ENCODE peak calls at places on chromosomes 16 and 17, in six cellular contexts. J is activated naive CD4-positive, alpha-beta T cell; C is heart right ventricle; S is neural crest cell; P is NCI-H2107; Y is foreskin fibroblast. Q is an unnamed sample.

GRCh38 chr16:2146739-2147138 is 1.7 kb upstream of the RAB26 start:
- DNase-seq in S (no peak), J (no peak), C (no peak), Y (no peak), P (no peak), Q (no peak)

GRCh38 chr16:83675136-83675535 is 132.6 kb upstream of the HSBP1 start:
- DNase-seq in P (no peak), S (no peak), Y (no peak), J (no peak), C (no peak), Q (no peak)

GRCh38 chr17:7631398-7632380 is 1.8 kb downstream of the SHBG start:
- DNase-seq in P (no peak), S (no peak), Y (no peak), C (no peak), J (no peak), Q (no peak)

GRCh38 chr17:75891022-75891604 is 5.6 kb downstream of the TRIM65 start:
- DNase-seq in S (no peak), C (no peak), Y (no peak), P (no peak), J (no peak), Q (no peak)

GRCh38 chr17:66975614-66976378 is 11.3 kb downstream of the CACNG4 start:
- DNase-seq in Y (no peak), S (no peak), C (no peak), J (no peak), P (no peak), Q (peak)

GRCh38 chr17:57724038-57724728 is 20.9 kb downstream of the CCDC182 start:
- DNase-seq in Y (no peak), S (no peak), P (no peak), J (no peak), C (no peak), Q (no peak)

GRCh38 chr17:4072487-4073157 is 70.2 kb downstream of the ZZEF1 start:
- DNase-seq in S (no peak), P (no peak), J (no peak), Y (peak), C (no peak), Q (no peak)

GRCh38 chr16:85605051-85605911 is 7.8 kb upstream of the GSE1 start:
- DNase-seq in P (no peak), Y (no peak), S (no peak), C (no peak), J (no peak), Q (no peak)

GRCh38 chr17:45871718-45872117 is 22.6 kb upstream of the MAPT start:
- DNase-seq in J (no peak), Y (no peak), S (no peak), P (no peak), C (no peak), Q (no peak)

GRCh38 chr16:67528222-67528869 is at the start of gene RIPOR1:
- DNase-seq in P (no peak), Y (peak), C (peak), J (peak), S (peak), Q (peak)

GRCh38 chr16:49755291-49755611 is 100.7 kb downstream of the ZNF423 start:
- DNase-seq in S (no peak), J (no peak), C (peak), Y (peak), P (no peak), Q (no peak)

GRCh38 chr17:80872011-80872929 is 119.4 kb upstream of the CHMP6 start:
- DNase-seq in P (no peak), J (no peak), Y (no peak), C (peak), S (no peak), Q (no peak)

GRCh38 chr16:87007907-87008306 is 309.3 kb downstream of the C16orf95 start:
- DNase-seq in J (no peak), S (no peak), C (no peak), P (no peak), Y (no peak), Q (no peak)

GRCh38 chr16:17224859-17225258 is 245.9 kb downstream of the XYLT1 start:
- DNase-seq in P (no peak), C (peak), S (no peak), J (no peak), Y (peak), Q (no peak)

GRCh38 chr16:49460786-49461470 is 87.3 kb downstream of the C16orf78 start:
- DNase-seq in P (no peak), J (no peak), S (no peak), Y (no peak), C (no peak), Q (no peak)

GRCh38 chr17:30831257-30831656 is 509 bp upstream of the ATAD5 start:
- DNase-seq in P (no peak), Y (peak), S (no peak), C (no peak), J (no peak), Q (no peak)

GRCh38 chr17:15496735-15497134 is 29.3 kb upstream of the CDRT4 start:
- DNase-seq in Y (no peak), J (no peak), S (no peak), P (no peak), C (no peak), Q (no peak)

GRCh38 chr17:58786586-58787295 is 31.1 kb downstream of the PPM1E start:
- DNase-seq in J (no peak), Y (peak), C (no peak), P (no peak), S (no peak), Q (no peak)

GRCh38 chr16:10494343-10495030 is 85.9 kb downstream of the EMP2 start:
- DNase-seq in J (no peak), C (no peak), P (no peak), Y (no peak), S (no peak), Q (no peak)

GRCh38 chr17:56176101-56176500 is 22.8 kb downstream of the ANKFN1 start:
- DNase-seq in Y (no peak), J (no peak), P (no peak), S (no peak), C (no peak), Q (no peak)

GRCh38 chr17:3809135-3809534 is 8.1 kb upstream of the ITGAE start:
- DNase-seq in J (no peak), P (no peak), S (no peak), C (no peak), Y (no peak), Q (no peak)

GRCh38 chr16:74760007-74760767 is 14.4 kb downstream of the FA2H start:
- DNase-seq in J (no peak), C (no peak), Y (peak), S (no peak), P (no peak), Q (no peak)

GRCh38 chr17:65048441-65048840 is 8.1 kb downstream of the GNA13 start:
- DNase-seq in Y (no peak), C (no peak), P (no peak), S (no peak), J (no peak), Q (no peak)

GRCh38 chr17:40110026-40110425 is 9.6 kb upstream of the NR1D1 start:
- DNase-seq in P (no peak), C (peak), J (no peak), S (no peak), Y (no peak), Q (no peak)

GRCh38 chr17:36951390-36951789 is 2.6 kb downstream of the AATF start:
- DNase-seq in S (no peak), Y (no peak), C (no peak), J (no peak), P (no peak), Q (no peak)

GRCh38 chr17:9274119-9274445 is 252.8 kb downstream of the NTN1 start:
- DNase-seq in S (no peak), J (no peak), Y (no peak), C (no peak), P (no peak), Q (no peak)

GRCh38 chr17:9383828-9384227 is 191.8 kb downstream of the STX8 start:
- DNase-seq in C (no peak), S (no peak), P (no peak), Y (no peak), J (no peak), Q (no peak)

GRCh38 chr16:81518439-81518757 is 73.8 kb downstream of the CMIP start:
- DNase-seq in Y (no peak), J (no peak), S (no peak), C (no peak), P (no peak), Q (no peak)

GRCh38 chr16:84884311-84885023 is 64.7 kb downstream of the CRISPLD2 start:
- DNase-seq in C (peak), J (no peak), Y (no peak), S (no peak), P (no peak), Q (no peak)

GRCh38 chr17:74089869-74090464 is 113.5 kb upstream of the RPL38 start:
- DNase-seq in C (no peak), J (no peak), P (peak), Y (peak), S (peak), Q (peak)

GRCh38 chr17:50501054-50501453 is 7.2 kb upstream of the MYCBPAP start:
- DNase-seq in P (no peak), Y (peak), J (no peak), C (no peak), S (peak), Q (peak)

GRCh38 chr16:87318158-87318644 is 1.0 kb upstream of the C16orf95 start:
- DNase-seq in C (no peak), S (no peak), J (no peak), P (no peak), Y (peak), Q (no peak)

GRCh38 chr17:48037924-48038323 is 327 bp upstream of the COPZ2 start:
- DNase-seq in J (no peak), C (no peak), S (no peak), Y (peak), P (no peak), Q (no peak)

GRCh38 chr17:4175921-4176802 is 33.2 kb downstream of the CYB5D2 start:
- DNase-seq in Y (peak), P (no peak), J (no peak), S (no peak), C (no peak), Q (no peak)

GRCh38 chr16:82641336-82641984 is 14.7 kb downstream of the CDH13 start:
- DNase-seq in C (no peak), S (no peak), Y (peak), P (no peak), J (no peak), Q (no peak)